ENCODE peak calls at places on chromosomes 6 and 20, in five cellular contexts. B is spleen, V is caudate nucleus, X is NCI-H1436 treated with DMSO at 0.1 percent for 48 hours, R is iris pigment epithelial cell. Q is an unnamed sample.

GRCh38 chr20:17684077-17684888 is 2.2 kb upstream of the RRBP1 start:
- DNase-seq in B (no peak), R (no peak), X (no peak), V (no peak), Q (no peak)

GRCh38 chr6:148557796-148558457 is 188.9 kb upstream of the UST start:
- DNase-seq in V (no peak), R (peak), X (no peak), B (no peak), Q (no peak)

GRCh38 chr6:140366991-140367390 is 992.5 kb upstream of the CITED2 start:
- DNase-seq in R (peak), V (no peak), B (no peak), X (no peak), Q (no peak)

GRCh38 chr6:11607381-11607780 is 69.8 kb downstream of the TMEM170B start:
- DNase-seq in R (no peak), X (no peak), B (no peak), V (no peak), Q (no peak)

GRCh38 chr6:131958551-131959470 is 7.6 kb upstream of the CCN2 start:
- DNase-seq in B (no peak), X (no peak), V (no peak), R (no peak), Q (no peak)

GRCh38 chr20:37781626-37782025 is 87.8 kb downstream of the CTNNBL1 start:
- DNase-seq in B (no peak), X (no peak), R (peak), V (no peak), Q (no peak)

GRCh38 chr6:112659912-112660311 is 312.8 kb downstream of the RFPL4B start:
- DNase-seq in X (no peak), R (no peak), V (no peak), B (no peak), Q (no peak)

GRCh38 chr20:61682114-61682997 is 383.3 kb downstream of the TAF4 start:
- DNase-seq in B (no peak), R (no peak), V (no peak), X (no peak), Q (no peak)

GRCh38 chr6:162151050-162151658 is 576.4 kb downstream of the PRKN start:
- DNase-seq in B (no peak), V (no peak), R (peak), X (no peak), Q (no peak)

GRCh38 chr6:44012078-44012493 is 115.2 kb downstream of the MRPL14 start:
- DNase-seq in B (peak), V (no peak), X (no peak), R (peak), Q (no peak)

GRCh38 chr20:16760431-16761304 is 12.5 kb downstream of the OTOR start:
- DNase-seq in X (no peak), B (no peak), V (no peak), R (no peak), Q (no peak)